ENCODE peak calls at places on chromosomes 6 and 20, in nine cellular contexts. C, Y, U, Z, T, S, I, F and X are unnamed samples.

GRCh38 chr6:140245641-140246040 is 871.2 kb upstream of the CITED2 start:
- DNase-seq in C (no peak), Y (no peak), U (no peak), Z (no peak), T (no peak), S (no peak), I (no peak), F (no peak), X (no peak)

GRCh38 chr6:146912730-146913680 is 291.2 kb upstream of the STXBP5 start:
- DNase-seq in C (no peak), Y (no peak), U (no peak), Z (no peak), T (no peak), S (peak; percentile 48), I (no peak), F (no peak), X (no peak)

GRCh38 chr6:45255434-45255833 is 72.7 kb upstream of the RUNX2 start:
- DNase-seq in C (no peak), Y (no peak), U (no peak), Z (no peak), T (no peak), S (no peak), I (no peak), F (no peak), X (no peak)

GRCh38 chr6:72984981-72985665 is 240.2 kb downstream of the KHDC1L start:
- DNase-seq in C (no peak), Y (no peak), U (no peak), Z (no peak), T (no peak), S (no peak), I (no peak), F (no peak), X (no peak)

GRCh38 chr6:7258231-7258763 is 54.7 kb downstream of the SSR1 start:
- DNase-seq in C (no peak), Y (peak; percentile 8), U (no peak), Z (no peak), T (no peak), S (no peak), I (no peak), F (no peak), X (no peak)

GRCh38 chr20:23350855-23351838 is 556 bp downstream of the NXT1 start:
- DNase-seq in C (peak; percentile 47), Y (peak; percentile 50), U (peak; percentile 58), Z (peak; percentile 49), T (peak; percentile 26), S (peak; percentile 36), I (no peak), F (no peak), X (peak; percentile 27)

GRCh38 chr6:106255306-106255705 is 70.3 kb downstream of the ATG5 start:
- DNase-seq in C (no peak), Y (no peak), U (no peak), Z (no peak), T (no peak), S (no peak), I (no peak), F (no peak), X (no peak)

GRCh38 chr6:157107571-157107914 is 215.8 kb downstream of the TMEM242 start:
- DNase-seq in C (no peak), Y (no peak), U (no peak), Z (no peak), T (no peak), S (no peak), I (no peak), F (no peak), X (no peak)

GRCh38 chr6:78713564-78713963 is 153.8 kb upstream of the IRAK1BP1 start:
- DNase-seq in C (no peak), Y (no peak), U (no peak), Z (no peak), T (no peak), S (no peak), I (no peak), F (no peak), X (no peak)

GRCh38 chr20:44582321-44583025 is at the start of gene PKIG:
- DNase-seq in C (peak; percentile 39), Y (no peak), U (no peak), Z (no peak), T (no peak), S (peak; percentile 90), I (peak; percentile 38), F (peak; percentile 69), X (peak; percentile 36)

GRCh38 chr6:163919652-163920051 is 505.1 kb downstream of the QKI start:
- DNase-seq in C (no peak), Y (no peak), U (no peak), Z (no peak), T (no peak), S (no peak), I (no peak), F (no peak), X (no peak)

DNA sequence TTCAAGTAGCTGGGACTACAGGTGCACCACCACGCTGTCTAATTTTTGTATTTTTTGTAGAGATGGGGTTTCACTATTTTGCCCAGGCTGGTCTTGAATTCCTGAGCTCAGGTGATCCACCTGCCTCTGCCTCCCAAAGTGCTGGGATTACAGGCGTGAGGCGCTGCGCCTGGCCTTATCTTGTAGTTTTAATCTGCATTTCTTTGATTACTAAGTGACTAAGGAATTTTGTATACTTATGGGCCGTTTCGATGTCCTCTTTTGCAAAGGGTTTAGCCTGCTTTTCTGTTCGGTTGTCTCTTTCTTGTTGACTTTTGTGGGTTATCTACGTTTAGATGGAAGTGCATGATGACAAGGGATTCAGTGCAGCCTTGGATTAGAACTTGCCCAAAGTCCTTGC is 500.6 kb downstream of the QKI start:
- DNase-seq in C (no peak), Y (no peak), U (no peak), Z (no peak), T (no peak), S (no peak), I (no peak), F (no peak), X (no peak)
- TF ChIP-seq CTCF in C (no peak), Y (no peak), U (no peak), Z (no peak), T (no peak), S (no peak), I (no peak), F (no peak), X (no peak)

DNA sequence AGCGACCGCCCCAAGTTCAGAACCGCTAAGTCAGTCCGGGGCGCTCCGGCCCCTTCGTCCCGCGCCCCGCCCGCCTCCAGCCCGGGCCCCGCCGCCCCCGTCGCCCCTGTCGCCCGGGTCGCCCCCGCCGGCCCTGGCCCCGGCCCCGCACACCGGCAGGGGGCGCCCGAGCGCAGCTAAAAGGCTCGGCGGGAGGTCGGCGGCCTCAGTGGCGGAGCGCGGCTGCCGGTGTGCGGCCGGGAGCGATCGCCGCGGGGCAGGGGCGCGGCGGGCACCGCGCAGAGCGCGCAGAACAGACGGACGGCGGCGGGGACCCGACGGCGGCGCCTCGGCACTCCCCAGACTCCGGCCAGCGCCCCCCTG is at the start of gene FNDC1:
- DNase-seq in C (peak; percentile 81), Y (peak; percentile 52), U (no peak), Z (no peak), T (peak; percentile 38), S (peak; percentile 21), I (no peak), F (no peak), X (no peak)
- TF ChIP-seq CTCF in C (peak; percentile 29), Y (peak; percentile 55), U (no peak), Z (no peak), T (no peak), S (no peak), I (no peak), F (no peak), X (no peak)

GRCh38 chr6:56766139-56766805 is 123.6 kb upstream of the DST start:
- DNase-seq in C (no peak), Y (no peak), U (no peak), Z (no peak), T (no peak), S (no peak), I (no peak), F (no peak), X (no peak)

GRCh38 chr6:56767435-56767834 is 124.7 kb upstream of the DST start:
- DNase-seq in C (no peak), Y (no peak), U (no peak), Z (no peak), T (no peak), S (no peak), I (no peak), F (no peak), X (no peak)

GRCh38 chr6:56770011-56770520 is 127.4 kb upstream of the DST start:
- DNase-seq in C (no peak), Y (no peak), U (no peak), Z (no peak), T (no peak), S (peak; percentile 39), I (no peak), F (no peak), X (no peak)

GRCh38 chr6:56766806-56767178 is 124.1 kb upstream of the DST start:
- DNase-seq in C (no peak), Y (no peak), U (no peak), Z (no peak), T (no peak), S (peak; percentile 62), I (peak; percentile 68), F (no peak), X (no peak)

GRCh38 chr6:56767892-56768531 is 125.3 kb upstream of the DST start:
- DNase-seq in C (no peak), Y (no peak), U (no peak), Z (no peak), T (no peak), S (peak; percentile 26), I (no peak), F (no peak), X (no peak)
- TF ChIP-seq CTCF in C (no peak), Y (no peak), U (no peak), Z (no peak), T (peak; percentile 49), S (peak; percentile 18), I (peak; percentile 10), F (no peak), X (no peak)

GRCh38 chr6:36525346-36525745 is 21.9 kb downstream of the STK38 start:
- DNase-seq in C (no peak), Y (no peak), U (no peak), Z (no peak), T (no peak), S (no peak), I (no peak), F (no peak), X (no peak)

GRCh38 chr6:36526066-36526465 is 21.2 kb downstream of the STK38 start:
- DNase-seq in C (no peak), Y (no peak), U (no peak), Z (no peak), T (no peak), S (no peak), I (no peak), F (no peak), X (no peak)

GRCh38 chr6:36523451-36523850 is 23.8 kb downstream of the STK38 start:
- DNase-seq in C (no peak), Y (no peak), U (no peak), Z (no peak), T (no peak), S (no peak), I (no peak), F (no peak), X (no peak)

GRCh38 chr6:36523936-36524499 is 23.3 kb downstream of the STK38 start:
- DNase-seq in C (no peak), Y (no peak), U (no peak), Z (no peak), T (no peak), S (no peak), I (no peak), F (no peak), X (no peak)

DNA sequence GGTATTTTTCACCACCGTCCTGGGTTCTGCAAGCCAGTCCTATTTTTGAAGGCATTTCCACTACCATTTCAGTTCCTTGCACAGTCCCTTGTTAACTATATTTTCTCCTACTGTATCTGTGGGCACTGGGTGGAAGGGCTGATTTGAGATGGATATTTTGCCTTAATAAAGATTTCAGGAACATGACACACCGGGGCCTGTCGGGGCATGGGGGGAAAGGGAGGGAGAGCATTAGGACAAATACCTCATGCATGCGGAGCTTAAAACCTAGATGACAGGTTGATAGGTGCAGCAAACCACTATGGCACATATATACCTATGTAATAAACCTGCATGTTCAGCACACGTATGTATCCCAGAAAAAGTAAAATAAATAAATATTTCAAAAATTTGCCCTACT is 22.4 kb downstream of the STK38 start:
- DNase-seq in C (no peak), Y (no peak), U (no peak), Z (no peak), T (no peak), S (no peak), I (no peak), F (no peak), X (no peak)
- TF ChIP-seq CTCF in C (no peak), Y (no peak), U (no peak), Z (no peak), T (no peak), S (no peak), I (no peak), F (no peak), X (no peak)